ENCODE peak calls at places on chromosomes 13 and 19, in eight cellular contexts. Z is heart right ventricle, Q is uterus, U is lower leg skin, W is esophagus squamous epithelium, P is astrocyte, L is A549, G is natural killer cell. E is an unnamed sample.
A peak's percentile ranks its signal among the peaks of the same experiment; 100 is the strongest.

GRCh38 chr13:38753878-38754277 is 67.0 kb downstream of the FREM2 start:
- DNase-seq in U (no peak), Q (no peak), P (no peak), L (no peak), G (no peak), W (no peak), Z (no peak), E (no peak)

GRCh38 chr13:79589605-79590511 is 108.9 kb downstream of the NDFIP2 start:
- DNase-seq in Q (no peak), Z (no peak), W (no peak), U (peak; percentile 54), L (no peak), P (no peak), G (no peak), E (no peak)

GRCh38 chr13:30340367-30341184 is 33.2 kb upstream of the KATNAL1 start:
- DNase-seq in W (no peak), L (no peak), G (no peak), Z (peak; percentile 51), U (peak; percentile 78), Q (peak; percentile 84), P (peak; percentile 79), E (no peak)

GRCh38 chr13:109869312-109870237 is 83.2 kb upstream of the IRS2 start:
- DNase-seq in L (peak; percentile 87), U (no peak), Z (peak; percentile 80), W (no peak), Q (peak; percentile 80), P (peak; percentile 55), G (no peak), E (no peak)

GRCh38 chr13:90564566-90564965 is 782.9 kb upstream of the MIR17HG start:
- DNase-seq in Z (no peak), W (no peak), Q (no peak), G (no peak), P (no peak), L (no peak), U (no peak), E (no peak)

GRCh38 chr13:57631607-57632275 is at the start of gene PCDH17:
- DNase-seq in Q (no peak), G (no peak), Z (peak; percentile 73), U (no peak), W (no peak), L (no peak), P (peak; percentile 62), E (no peak)

GRCh38 chr13:100473087-100473486 is 115.5 kb downstream of the GGACT start:
- DNase-seq in Z (no peak), P (no peak), W (no peak), U (no peak), G (no peak), L (no peak), Q (no peak), E (no peak)

GRCh38 chr13:48949566-48950506 is 25.9 kb upstream of the FNDC3A start:
- DNase-seq in L (no peak), U (no peak), Q (no peak), G (no peak), P (no peak), W (no peak), Z (no peak), E (no peak)

GRCh38 chr13:111047326-111047725 is 67.8 kb upstream of the ARHGEF7 start:
- DNase-seq in L (no peak), P (no peak), G (no peak), W (no peak), Q (no peak), Z (no peak), U (no peak), E (no peak)

GRCh38 chr13:95509521-95510315 is 42.8 kb upstream of the CLDN10 start:
- DNase-seq in W (no peak), P (peak; percentile 63), U (no peak), G (no peak), Z (no peak), L (no peak), Q (no peak), E (no peak)

GRCh38 chr19:42370667-42371066 is 19.4 kb downstream of the CNFN start:
- DNase-seq in G (no peak), W (no peak), L (no peak), P (no peak), Z (no peak), U (no peak), Q (no peak), E (no peak)

GRCh38 chr13:32752997-32753606 is 166.8 kb downstream of the PDS5B start:
- DNase-seq in U (no peak), Z (no peak), W (no peak), Q (no peak), L (no peak), P (no peak), G (no peak), E (no peak)

GRCh38 chr13:32748305-32748704 is 162.1 kb downstream of the PDS5B start:
- DNase-seq in G (no peak), L (no peak), U (no peak), W (no peak), P (no peak), Z (no peak), Q (no peak), E (no peak)

GRCh38 chr13:32751340-32751739 is 165.1 kb downstream of the PDS5B start:
- DNase-seq in Z (no peak), L (no peak), G (no peak), W (no peak), P (no peak), U (no peak), Q (no peak), E (no peak)

GRCh38 chr13:32754179-32754578 is 167.9 kb downstream of the PDS5B start:
- DNase-seq in W (no peak), Z (no peak), Q (no peak), G (no peak), U (no peak), P (no peak), L (no peak), E (no peak)
- TF ChIP-seq CTCF in W (no peak), Z (no peak), Q (no peak), G (no peak), U (no peak), P (no peak), L (no peak), E (no peak)

GRCh38 chr19:13092608-13093260 is 9.9 kb downstream of the LYL1 start:
- DNase-seq in L (no peak), P (peak; percentile 86), Z (no peak), G (no peak), Q (peak; percentile 39), W (no peak), U (no peak), E (no peak)

GRCh38 chr19:13090511-13091231 is 12.0 kb downstream of the LYL1 start:
- DNase-seq in W (no peak), Z (no peak), P (no peak), L (no peak), Q (no peak), U (no peak), G (no peak), E (no peak)

GRCh38 chr19:13089857-13090507 is 12.7 kb downstream of the LYL1 start:
- DNase-seq in L (no peak), Z (no peak), P (no peak), W (no peak), U (no peak), G (no peak), Q (no peak), E (no peak)

GRCh38 chr19:13092206-13092605 is 10.5 kb downstream of the LYL1 start:
- DNase-seq in W (no peak), G (no peak), L (no peak), Z (no peak), Q (no peak), U (no peak), P (no peak), E (no peak)

DNA sequence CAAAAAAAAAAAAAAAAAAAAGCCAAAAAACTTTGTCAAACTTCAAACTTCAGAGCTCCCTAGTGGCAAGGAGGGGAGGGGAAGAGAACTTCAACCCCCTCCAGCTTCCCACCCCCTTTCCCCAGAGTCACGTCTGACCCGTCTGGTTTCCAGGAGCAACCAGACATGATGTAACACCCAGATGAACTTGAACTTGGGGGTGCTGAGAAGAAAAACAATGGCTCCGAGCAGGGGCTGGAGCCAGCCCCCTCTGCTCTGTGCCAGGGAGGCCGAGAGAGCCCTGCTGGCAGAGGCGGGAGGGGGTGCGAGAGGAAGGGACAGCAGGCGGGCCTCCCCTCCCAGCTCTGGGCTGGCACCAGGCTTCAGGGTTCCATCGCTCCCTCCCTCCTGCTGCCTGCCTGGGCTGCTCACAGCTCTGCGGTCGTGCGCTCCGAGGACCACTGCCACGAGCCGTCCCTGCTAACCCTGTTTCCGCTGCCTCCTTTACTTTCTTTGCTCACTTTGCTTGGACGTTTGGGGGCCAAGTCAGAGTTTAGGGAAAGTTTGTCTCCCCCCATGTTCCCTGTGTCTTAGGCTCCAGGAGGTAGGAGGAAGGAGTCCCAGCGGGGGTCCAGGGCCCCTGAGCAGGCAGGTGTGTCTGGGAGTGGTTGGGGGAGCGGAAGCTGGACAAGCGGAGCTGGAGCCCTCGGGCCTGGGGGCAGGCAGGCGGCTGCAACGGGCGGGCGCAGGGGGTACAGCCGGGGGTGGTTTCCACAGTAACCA is 11.1 kb downstream of the LYL1 start:
- DNase-seq in G (no peak), L (peak; percentile 36), Z (peak; percentile 77), U (no peak), Q (peak; percentile 81), P (peak; percentile 96), W (no peak), E (no peak)
- TF ChIP-seq CTCF in G (no peak), L (no peak), Z (no peak), U (no peak), Q (no peak), P (no peak), W (no peak), E (no peak)

DNA sequence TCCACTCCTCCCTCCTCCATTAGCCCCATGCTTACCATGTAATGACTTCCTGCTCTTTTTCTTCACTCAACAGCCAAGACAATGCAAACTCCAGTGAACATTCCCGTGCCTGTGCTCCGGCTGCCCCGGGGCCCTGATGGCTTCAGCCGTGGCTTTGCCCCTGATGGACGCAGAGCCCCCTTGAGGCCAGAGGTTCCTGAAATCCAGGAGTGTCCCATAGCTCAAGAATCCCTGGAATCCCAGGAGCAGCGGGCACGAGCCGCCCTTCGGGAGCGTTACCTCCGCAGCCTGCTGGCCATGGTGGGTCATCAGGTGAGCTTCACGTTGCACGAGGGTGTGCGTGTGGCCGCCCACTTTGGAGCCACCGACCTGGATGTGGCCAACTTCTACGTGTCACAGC is 2.9 kb upstream of the PPP1R37 start:
- DNase-seq in W (no peak), U (no peak), L (no peak), Q (no peak), P (no peak), G (no peak), Z (no peak), E (no peak)
- TF ChIP-seq CTCF in W (no peak), U (no peak), L (no peak), Q (no peak), P (no peak), G (no peak), Z (no peak), E (no peak)

DNA sequence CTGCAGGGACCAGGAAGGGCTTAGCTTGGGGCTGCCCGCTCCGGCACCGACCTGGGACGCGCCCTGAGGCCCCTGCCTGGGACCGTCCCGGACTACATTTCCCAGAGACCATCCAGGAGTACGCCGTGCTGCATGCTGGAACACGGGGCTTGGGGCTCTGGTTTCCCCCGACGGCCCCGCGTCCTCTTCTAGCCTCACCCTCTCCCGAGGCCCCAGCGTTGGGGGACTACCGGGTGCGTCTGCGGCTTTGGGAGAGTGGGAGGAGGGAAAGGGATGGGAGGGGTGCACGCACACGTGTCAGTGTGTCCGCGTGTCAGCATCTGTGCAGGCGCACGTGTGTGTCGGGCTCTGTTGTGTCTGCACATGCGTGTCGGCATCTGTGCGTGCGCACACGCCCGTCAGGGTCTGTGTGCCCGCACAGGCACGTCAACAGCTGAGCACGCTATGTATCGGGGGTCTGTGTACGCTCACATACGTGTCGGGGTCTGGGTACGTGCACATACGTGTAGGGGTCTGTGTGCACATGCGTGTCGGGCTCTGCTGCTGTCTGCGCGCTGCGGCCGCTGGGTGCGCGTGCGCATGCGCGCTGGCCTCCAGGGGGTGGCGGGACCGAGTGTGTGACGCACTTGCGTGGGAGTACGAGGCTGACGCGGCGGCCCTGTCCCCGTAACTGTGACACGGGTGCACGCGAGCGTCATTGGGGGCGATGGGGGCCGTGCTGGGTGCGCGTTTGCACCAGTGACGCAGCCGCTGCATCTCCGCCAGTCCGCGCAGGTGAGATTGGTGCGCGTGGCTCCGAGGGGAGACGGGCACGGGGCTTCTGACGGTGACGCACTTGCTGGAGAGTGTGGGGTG is at the start of gene ZNF331:
- DNase-seq in L (peak; percentile 86), Z (peak; percentile 83), W (peak; percentile 45), P (peak; percentile 64), U (peak; percentile 71), Q (peak; percentile 81), G (peak; percentile 87), E (peak; percentile 85)
- TF ChIP-seq CTCF in L (no peak), Z (peak; percentile 10), W (no peak), P (peak; percentile 17), U (no peak), Q (no peak), G (no peak), E (no peak)